ENCODE peak calls at places on chromosomes 16 and 17, in six cellular contexts. L, P, M, S, N and E are unnamed samples.
A peak's percentile ranks its signal among the peaks of the same experiment; 100 is the strongest.

GRCh38 chr17:81514485-81514734 is 1.8 kb upstream of the ACTG1 start:
- DNase-seq in N (no peak), S (no peak), P (no peak), M (no peak), L (no peak), E (no peak)

GRCh38 chr17:11852911-11853310 is 144.4 kb downstream of the ZNF18 start:
- DNase-seq in S (no peak), M (no peak), N (no peak), P (no peak), L (no peak), E (no peak)

GRCh38 chr16:23320695-23321094 is 18.6 kb downstream of the SCNN1B start:
- DNase-seq in S (no peak), L (no peak), M (peak; percentile 10), N (peak; percentile 94), P (no peak), E (no peak)

GRCh38 chr17:75010683-75011406 is 1.6 kb upstream of the MRPL58 start:
- DNase-seq in P (peak; percentile 71), M (peak; percentile 90), N (no peak), L (peak; percentile 83), S (no peak), E (no peak)

GRCh38 chr17:77649717-77650211 is 308.7 kb upstream of the TNRC6C start:
- DNase-seq in M (peak; percentile 18), L (no peak), S (no peak), P (no peak), N (peak; percentile 8), E (peak; percentile 23)

GRCh38 chr17:8418471-8418870 is 17.2 kb upstream of the NDEL1 start:
- DNase-seq in N (no peak), M (no peak), P (no peak), L (no peak), S (no peak), E (no peak)

GRCh38 chr16:66590322-66590721 is 11.1 kb downstream of the CMTM2 start:
- DNase-seq in P (no peak), N (no peak), M (no peak), L (no peak), S (no peak), E (no peak)

GRCh38 chr17:15154618-15155017 is 110.5 kb downstream of the PMP22 start:
- DNase-seq in M (no peak), P (no peak), N (no peak), L (no peak), S (no peak), E (no peak)

GRCh38 chr16:20612551-20613470 is 36.6 kb upstream of the ACSM2B start:
- DNase-seq in P (peak; percentile 56), L (no peak), M (peak; percentile 82), N (peak; percentile 91), S (no peak), E (no peak)

GRCh38 chr17:38613525-38613980 is 7.8 kb upstream of the SRCIN1 start:
- DNase-seq in S (no peak), M (no peak), P (no peak), L (no peak), N (no peak), E (no peak)

GRCh38 chr17:13416748-13417363 is 184.9 kb downstream of the HS3ST3A1 start:
- DNase-seq in L (no peak), S (no peak), N (no peak), M (no peak), P (no peak), E (no peak)

DNA sequence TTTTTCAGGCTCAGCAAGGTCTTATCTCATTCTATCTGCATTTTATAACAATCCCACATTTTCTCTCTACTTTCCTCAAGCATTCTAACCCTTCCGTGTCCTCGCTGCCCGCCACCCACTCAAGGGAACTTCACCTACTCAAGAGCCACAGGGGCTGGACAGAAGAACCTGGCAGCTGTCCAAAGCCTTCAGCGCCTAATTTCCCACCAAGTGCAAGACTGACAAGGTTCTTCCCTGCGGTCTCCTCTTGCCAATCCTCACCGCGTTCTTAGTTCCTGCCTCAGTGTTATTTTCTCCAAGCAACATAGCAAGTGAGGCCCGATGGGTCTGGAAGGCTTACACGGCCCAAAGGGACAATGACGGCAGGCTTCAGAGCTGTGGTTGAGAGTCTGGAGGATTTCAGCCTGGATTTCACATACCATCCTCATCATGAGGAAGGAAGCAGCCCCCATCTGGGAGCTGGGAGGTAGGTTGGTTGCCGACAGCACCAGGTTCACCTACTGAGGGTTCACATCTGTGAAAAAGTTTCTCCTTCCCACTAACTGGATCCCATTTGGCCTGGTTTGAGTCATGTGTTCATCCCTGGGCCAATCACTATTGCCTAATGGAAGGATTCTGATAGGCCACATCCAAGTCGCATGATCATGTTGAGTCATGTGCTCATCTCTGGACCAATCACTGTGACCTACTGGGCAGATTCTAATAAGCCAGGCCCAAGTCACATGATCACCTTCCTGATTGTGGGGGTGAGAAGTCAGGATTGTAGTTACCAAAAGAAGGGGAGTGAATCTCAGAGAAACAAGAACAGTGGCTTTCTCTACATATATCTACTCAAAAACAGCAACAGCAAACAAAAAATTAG is 108.2 kb downstream of the N4BP1 start:
- DNase-seq in S (no peak), N (peak; percentile 35), L (no peak), P (no peak), M (peak; percentile 47), E (peak; percentile 40)
- TF ChIP-seq POLR2AphosphoS5 in S (no peak), N (no peak), L (no peak), P (no peak), M (no peak), E (no peak)

GRCh38 chr16:86514656-86515376 is 4.5 kb downstream of the FOXF1 start:
- DNase-seq in L (no peak), S (no peak), N (no peak), M (no peak), P (no peak), E (no peak)
- TF ChIP-seq POLR2AphosphoS5 in L (no peak), S (no peak), N (no peak), M (peak; percentile 27), P (no peak), E (no peak)

DNA sequence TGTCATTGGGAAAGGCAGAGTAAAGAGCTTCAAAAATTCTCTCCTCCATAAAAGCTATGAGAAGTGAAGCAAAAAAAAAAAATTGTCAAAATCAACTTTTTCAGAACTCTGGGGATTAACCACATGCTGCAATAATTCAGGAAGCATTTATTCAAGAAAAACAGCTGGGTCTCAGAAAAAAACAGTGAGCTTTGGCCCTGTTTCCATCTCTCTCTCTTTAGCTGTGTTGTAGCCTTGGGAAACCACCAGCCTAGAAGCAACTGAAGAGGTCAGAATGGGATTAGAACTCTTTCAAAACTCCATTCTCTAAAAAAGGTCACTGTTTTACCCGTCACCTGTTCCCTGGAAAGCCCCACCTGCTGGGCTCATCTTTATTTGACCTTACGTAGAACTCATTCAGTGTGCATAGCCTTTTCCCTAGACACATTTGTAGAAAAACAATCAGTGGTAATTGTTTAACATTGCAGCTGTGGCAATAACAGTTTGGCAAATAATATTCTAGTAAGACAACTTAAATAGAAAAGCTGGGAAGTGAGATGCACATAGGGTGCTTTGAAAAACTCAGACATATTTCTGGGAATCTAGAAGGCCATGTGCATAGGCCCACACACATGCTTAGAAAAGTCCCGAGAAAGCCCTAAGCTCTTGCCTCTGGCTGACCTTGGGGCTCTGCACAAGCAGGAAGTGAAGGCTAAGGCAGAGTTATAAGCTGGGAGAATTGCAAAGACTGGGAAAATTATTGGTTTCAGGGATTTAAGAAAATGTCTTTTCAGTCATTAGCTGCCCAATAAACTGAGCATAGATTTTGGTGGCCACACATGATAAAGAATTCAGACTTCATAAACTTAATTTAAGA is 18.0 kb downstream of the SLC5A11 start:
- DNase-seq in L (no peak), M (peak; percentile 2), S (no peak), N (no peak), P (no peak), E (no peak)
- TF ChIP-seq POLR2AphosphoS5 in L (no peak), M (no peak), S (no peak), N (no peak), P (no peak), E (no peak)

DNA sequence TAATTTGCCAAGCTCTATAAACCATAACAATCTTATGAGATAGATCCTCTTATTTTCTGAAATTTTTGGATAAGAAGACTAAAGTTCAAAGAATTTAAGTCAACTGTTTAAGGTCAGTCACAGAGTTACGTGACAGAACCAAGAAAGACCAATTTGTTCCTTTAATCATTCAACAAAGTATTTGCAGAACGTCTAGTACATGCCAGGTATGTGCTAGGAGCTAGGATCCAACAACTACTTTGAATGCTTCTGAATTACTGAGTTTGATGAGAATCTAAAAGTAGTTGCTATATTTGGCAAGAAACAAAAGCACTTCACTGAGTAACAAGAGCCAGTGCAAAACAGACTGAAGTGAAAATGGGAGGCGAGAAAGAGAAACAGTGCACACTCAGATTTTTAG is 15.0 kb downstream of the GLOD4 start:
- DNase-seq in L (no peak), S (no peak), N (no peak), M (no peak), P (no peak), E (no peak)
- TF ChIP-seq POLR2AphosphoS5 in L (no peak), S (no peak), N (no peak), M (no peak), P (no peak), E (no peak)